ENCODE peak calls at places on chromosomes 2 and 18, in four cellular contexts. M, T, D and X are unnamed samples.

GRCh38 chr2:168521342-168521741 is 65.3 kb downstream of the CERS6 start:
- DNase-seq in T (no peak), M (peak), D (no peak), X (no peak)

GRCh38 chr2:120005834-120006521 is 6.9 kb upstream of the EPB41L5 start:
- DNase-seq in M (peak), D (no peak), T (peak), X (no peak)

GRCh38 chr2:150625300-150625699 is 137.8 kb upstream of the RND3 start:
- DNase-seq in T (no peak), D (no peak), M (no peak), X (no peak)

GRCh38 chr2:219155054-219155644 is 5.5 kb downstream of the NHEJ1 start:
- DNase-seq in T (no peak), M (peak), D (peak), X (peak)

GRCh38 chr2:109470121-109470921 is 143.4 kb downstream of the SEPTIN10 start:
- DNase-seq in T (no peak), D (no peak), M (no peak), X (no peak)

GRCh38 chr2:100876231-100876860 is 56.4 kb downstream of the NPAS2 start:
- DNase-seq in M (no peak), D (no peak), T (no peak), X (no peak)

GRCh38 chr2:230330725-230331124 is 3.7 kb downstream of the SP140L start:
- DNase-seq in D (no peak), M (peak), T (no peak), X (no peak)

GRCh38 chr18:59719533-59720325 is 22.5 kb upstream of the CCBE1 start:
- DNase-seq in D (no peak), T (no peak), M (no peak), X (no peak)

GRCh38 chr2:226643550-226644275 is 155.9 kb downstream of the IRS1 start:
- DNase-seq in D (no peak), T (no peak), M (no peak), X (no peak)

GRCh38 chr2:220531216-220531615 is 903.8 kb downstream of the SLC4A3 start:
- DNase-seq in D (no peak), M (no peak), T (no peak), X (no peak)

GRCh38 chr2:158702740-158703139 is 92.4 kb upstream of the DAPL1 start:
- DNase-seq in M (no peak), T (no peak), D (no peak), X (no peak)
- TF ChIP-seq ATF3 in M (no peak), T (no peak), D (no peak), X (no peak)

GRCh38 chr2:166384774-166385173 is 9.0 kb upstream of the SCN9A start:
- DNase-seq in D (peak), M (peak), T (no peak), X (no peak)
- TF ChIP-seq ATF3 in D (no peak), M (no peak), T (no peak), X (no peak)

GRCh38 chr2:212794471-212794870 is 255.9 kb upstream of the ERBB4 start:
- DNase-seq in D (no peak), M (no peak), T (no peak), X (no peak)
- TF ChIP-seq ATF3 in D (no peak), M (no peak), T (no peak), X (no peak)

DNA sequence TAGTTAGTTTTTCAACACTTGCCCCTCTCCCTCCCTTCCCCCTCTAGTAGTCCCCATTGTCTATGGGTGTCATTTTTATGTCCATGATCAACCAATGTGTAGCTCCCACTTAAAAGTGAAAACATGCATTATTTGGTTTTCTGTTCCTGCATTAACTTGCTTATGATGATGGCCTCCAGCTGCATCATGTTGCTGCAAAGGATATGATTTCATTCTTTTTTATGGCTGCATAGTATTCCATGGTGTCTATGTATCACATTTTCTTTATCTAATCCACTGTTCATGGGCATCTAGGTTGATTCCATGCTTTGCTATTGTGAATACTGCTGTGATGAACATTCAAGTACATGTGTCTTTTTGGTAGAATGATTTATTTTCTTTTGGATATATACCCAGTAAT is 70.5 kb downstream of the PDE11A start:
- DNase-seq in D (no peak), T (no peak), M (no peak), X (no peak)
- TF ChIP-seq ATF3 in D (no peak), T (no peak), M (no peak), X (no peak)

DNA sequence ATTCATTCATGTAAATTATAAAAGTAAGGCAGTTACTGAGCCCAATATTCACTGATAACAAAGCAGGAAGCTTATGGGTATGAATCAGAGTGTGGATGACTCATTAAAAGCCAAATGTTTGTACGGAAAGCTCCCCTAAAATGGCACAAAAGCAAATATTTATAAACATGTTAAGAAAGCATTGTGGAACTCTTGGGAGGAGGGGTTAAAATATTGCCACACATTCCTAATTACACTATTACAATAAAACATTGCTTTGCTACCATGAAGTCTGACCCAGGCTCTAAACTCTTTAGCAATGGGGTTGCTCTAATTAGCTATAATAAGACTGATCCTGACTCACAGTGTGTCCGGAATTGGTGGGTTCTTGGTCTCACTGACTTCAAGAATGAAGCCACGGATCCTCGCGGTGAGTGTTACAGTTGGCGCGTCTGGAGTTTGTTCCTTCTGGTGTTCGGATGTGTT is 110.9 kb downstream of the NAB1 start:
- DNase-seq in T (no peak), M (peak), D (peak), X (no peak)
- TF ChIP-seq ATF3 in T (no peak), M (peak), D (no peak), X (no peak)